ENCODE peak calls at places on chromosomes 7 and 10, in four cellular contexts. C, G, X and M are unnamed samples. For H3K27me3 and H3K4me1, the result is how much of the 10 kb centered on the place peaks cover.

GRCh38 chr10:89795840-89796239 is 94.5 kb downstream of the KIF20B start:
- DNase-seq in C (no peak), G (no peak), X (no peak), M (no peak)

GRCh38 chr10:132142396-132143161 is 44.2 kb upstream of the DPYSL4 start:
- DNase-seq in C (peak), G (no peak), X (peak), M (peak)

GRCh38 chr10:97708976-97709745 is 4.4 kb upstream of the MARVELD1 start:
- DNase-seq in C (peak), G (no peak), X (peak), M (peak)

GRCh38 chr10:71035511-71036278 is 147.3 kb upstream of the PCBD1 start:
- DNase-seq in C (no peak), G (no peak), X (no peak), M (no peak)

GRCh38 chr10:104333728-104334373 is 4.4 kb downstream of the ITPRIP start:
- DNase-seq in C (no peak), G (no peak), X (no peak), M (no peak)

GRCh38 chr7:36420307-36420706 is 30.6 kb downstream of the ANLN start:
- DNase-seq in C (no peak), G (no peak), X (no peak), M (no peak)

GRCh38 chr10:43272030-43272429 is 5.2 kb upstream of the RASGEF1A start:
- DNase-seq in C (no peak), G (no peak), X (no peak), M (no peak)

GRCh38 chr10:21427804-21428481 is 97.5 kb downstream of the SKIDA1 start:
- DNase-seq in C (no peak), G (peak), X (no peak), M (no peak)

GRCh38 chr7:100476903-100477870 is 1.8 kb downstream of the TSC22D4 start:
- DNase-seq in C (no peak), G (no peak), X (no peak), M (peak)

GRCh38 chr7:17374654-17375053 is 76.2 kb downstream of the AHR start:
- DNase-seq in C (no peak), G (no peak), X (no peak), M (no peak)

GRCh38 chr7:90999989-91000979 is 263.9 kb upstream of the FZD1 start:
- DNase-seq in C (no peak), G (no peak), X (no peak), M (no peak)

GRCh38 chr10:58531084-58531695 is 18.5 kb downstream of the BICC1 start:
- DNase-seq in C (no peak), G (peak), X (peak), M (peak)

GRCh38 chr10:44818721-44819127 is 92.4 kb upstream of the TMEM72 start:
- DNase-seq in C (no peak), G (no peak), X (no peak), M (no peak)

GRCh38 chr10:5123886-5124285 is 29.7 kb downstream of the AKR1C3 start:
- DNase-seq in C (no peak), G (no peak), X (no peak), M (no peak)

GRCh38 chr10:112307631-112308502 is 24.7 kb downstream of the TECTB start:
- DNase-seq in C (peak), G (peak), X (peak), M (peak)

GRCh38 chr7:143265017-143265693 is 1.9 kb downstream of the GSTK1 start:
- DNase-seq in C (peak), G (no peak), X (no peak), M (no peak)

GRCh38 chr10:11345224-11346054 is 266.0 kb downstream of the USP6NL start:
- DNase-seq in C (no peak), G (peak), X (no peak), M (no peak)

GRCh38 chr7:129017264-129017663 is 37.6 kb downstream of the TNPO3 start:
- DNase-seq in C (no peak), G (no peak), X (no peak), M (no peak)

GRCh38 chr10:5814110-5815107 is 1.2 kb upstream of the GDI2 start:
- DNase-seq in C (no peak), G (peak), X (no peak), M (no peak)

GRCh38 chr10:111479966-111480365 is 403.1 kb downstream of the ADRA2A start:
- DNase-seq in C (no peak), G (no peak), X (no peak), M (no peak)

GRCh38 chr7:4833691-4834600 is 27.9 kb downstream of the PAPOLB start:
- DNase-seq in C (no peak), G (no peak), X (no peak), M (no peak)

GRCh38 chr7:100668069-100668449 is 5.5 kb upstream of the GNB2 start:
- DNase-seq in C (no peak), G (no peak), X (no peak), M (no peak)

GRCh38 chr10:122163182-122164027 is 107.7 kb upstream of the BTBD16 start:
- DNase-seq in C (no peak), G (no peak), X (peak), M (no peak)
- H3K4me3 ChIP-seq in C (peak), G (no peak), X (peak), M (no peak)

GRCh38 chr7:97025983-97026704 is 1.5 kb upstream of the DLX5 start:
- DNase-seq in C (no peak), G (no peak), X (peak), M (no peak)
- H3K27me3 ChIP-seq in C (under half), G (under half), X (half or more), M (half or more)

GRCh38 chr10:30425336-30426075 is 8.5 kb upstream of the MAP3K8 start:
- DNase-seq in C (no peak), G (no peak), X (no peak), M (no peak)
- H3K4me1 ChIP-seq in C (under half), G (under half), X (under half), M (under half)

DNA sequence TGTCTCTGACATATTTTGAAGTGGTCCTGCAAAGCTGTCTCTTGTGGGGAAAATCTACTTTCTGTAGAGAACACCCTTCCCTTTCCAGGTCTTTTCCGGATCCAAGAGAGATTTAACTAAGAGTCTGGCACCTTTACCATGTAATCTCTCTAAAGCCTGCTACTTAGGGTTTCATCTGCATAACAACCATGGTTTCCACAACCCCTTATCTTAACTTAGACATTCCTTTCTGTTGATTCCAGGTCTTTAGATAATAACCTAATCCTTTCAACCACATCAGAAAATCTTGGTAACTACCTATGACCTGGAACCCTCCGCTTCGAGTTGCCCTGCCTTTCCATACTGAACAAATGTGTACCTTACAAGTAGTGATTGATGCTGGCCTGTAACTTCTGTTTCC is 243.6 kb upstream of the PTER start:
- DNase-seq in C (no peak), G (no peak), X (no peak), M (no peak)
- H3K4me3 ChIP-seq in C (no peak), G (no peak), X (no peak), M (no peak)

GRCh38 chr7:45106820-45107219 is 4.7 kb downstream of the TBRG4 start:
- DNase-seq in C (no peak), G (no peak), X (no peak), M (no peak)
- H3K27me3 ChIP-seq in C (under half), G (under half), X (under half), M (under half)